ENCODE peak calls at places on chromosomes 6 and 20, in four cellular contexts. S is GM12878, X is K562, N is H1. G is an unnamed sample.

GRCh38 chr6:20211037-20211940 is 980 bp downstream of the MBOAT1 start:
- DNase-seq in S (no peak), X (peak), N (no peak), G (no peak)

GRCh38 chr20:3239867-3240775 is 1.1 kb upstream of the SLC4A11 start:
- DNase-seq in S (no peak), X (no peak), N (peak), G (no peak)

GRCh38 chr20:63368151-63368550 is 7.0 kb upstream of the CHRNA4 start:
- DNase-seq in X (no peak), N (no peak), S (no peak), G (no peak)

GRCh38 chr6:27478141-27478705 is 5.3 kb upstream of the ZNF184 start:
- DNase-seq in N (no peak), X (peak), S (no peak), G (no peak)

GRCh38 chr20:34871320-34871926 is 1.2 kb downstream of the GGT7 start:
- DNase-seq in N (no peak), X (peak), S (no peak), G (no peak)

GRCh38 chr20:50831605-50832004 is 36.7 kb downstream of the BCAS4 start:
- DNase-seq in S (no peak), N (no peak), X (no peak), G (no peak)

GRCh38 chr20:1722513-1723050 is 65.0 kb upstream of the SIRPG start:
- DNase-seq in S (no peak), N (no peak), X (no peak), G (no peak)

GRCh38 chr6:125019873-125020272 is 57.6 kb downstream of the RNF217 start:
- DNase-seq in X (no peak), N (no peak), S (no peak), G (no peak)

GRCh38 chr6:35691027-35691824 is 2.5 kb upstream of the FKBP5 start:
- DNase-seq in S (no peak), X (no peak), N (no peak), G (no peak)

GRCh38 chr6:123383718-123384117 is 253.0 kb downstream of the TRDN start:
- DNase-seq in N (no peak), S (no peak), X (no peak), G (no peak)

DNA sequence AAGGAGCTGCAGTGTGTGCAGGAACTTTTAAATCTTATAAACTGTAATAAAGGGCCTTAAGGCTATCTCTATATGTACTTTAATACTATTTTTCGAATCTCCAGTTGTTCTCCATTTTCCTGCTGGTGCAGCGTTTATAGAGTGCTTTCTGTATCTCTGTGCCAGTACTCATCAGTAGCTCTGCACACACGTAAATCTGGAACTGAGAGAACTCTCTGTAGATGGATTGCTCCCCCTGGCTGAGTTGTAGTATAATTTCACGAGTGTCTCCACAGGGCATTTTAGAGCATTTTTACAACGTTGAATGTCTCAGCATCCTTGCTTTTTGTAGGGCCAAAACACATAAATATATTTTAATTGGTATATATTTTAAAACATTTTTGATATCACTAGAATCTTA is 256.5 kb downstream of the TRDN start:
- DNase-seq in N (no peak), S (no peak), X (peak), G (peak)
- TF ChIP-seq JUND in N (no peak), S (no peak), X (no peak), G (no peak)

GRCh38 chr20:8854566-8854965 is 214.3 kb upstream of the PLCB4 start:
- DNase-seq in N (no peak), S (no peak), X (peak), G (no peak)
- TF ChIP-seq HDAC2 in N (no peak), S (no peak), X (no peak), G (no peak)

GRCh38 chr20:25064561-25064960 is 6.6 kb upstream of the ACSS1 start:
- DNase-seq in S (no peak), X (no peak), N (no peak), G (no peak)

GRCh38 chr20:25065044-25065624 is 7.2 kb upstream of the ACSS1 start:
- DNase-seq in S (no peak), N (no peak), X (no peak), G (no peak)

GRCh38 chr20:25065625-25066338 is 7.8 kb upstream of the ACSS1 start:
- DNase-seq in N (peak), S (peak), X (peak), G (peak)

GRCh38 chr20:25067102-25067987 is 9.4 kb upstream of the ACSS1 start:
- DNase-seq in S (no peak), N (no peak), X (no peak), G (no peak)

DNA sequence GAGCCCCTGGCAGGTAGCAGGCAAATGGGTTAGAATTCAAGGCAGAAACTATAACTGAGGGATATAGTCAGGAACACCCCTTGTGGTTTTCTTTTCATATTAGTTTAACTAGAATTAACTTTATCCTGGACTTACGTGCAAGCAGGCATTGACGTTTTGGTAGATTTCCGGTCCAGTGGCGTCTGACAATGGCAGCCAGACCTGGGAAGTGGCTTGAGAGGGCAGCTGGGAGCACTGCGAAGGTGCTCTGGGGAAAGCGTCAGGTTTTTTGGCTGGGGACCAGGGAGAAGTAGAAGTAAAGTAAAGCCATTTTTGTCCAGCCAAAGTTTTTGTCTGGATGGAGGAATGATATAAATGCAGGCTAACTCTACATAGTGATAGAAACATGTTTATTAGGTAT is 8.4 kb upstream of the ACSS1 start:
- DNase-seq in S (no peak), X (no peak), N (no peak), G (no peak)
- TF ChIP-seq JUND in S (no peak), X (no peak), N (no peak), G (no peak)

GRCh38 chr20:49750611-49751396 is 37.1 kb upstream of the B4GALT5 start:
- DNase-seq in X (no peak), N (no peak), S (peak), G (no peak)
- TF ChIP-seq HDAC2 in X (no peak), N (no peak), S (no peak), G (no peak)